ENCODE peak calls at places on chromosomes 2 and 18, in five cellular contexts. E is lower lobe of right lung, O is kidney, F is tibial nerve, A is mesendoderm. K is an unnamed sample.

GRCh38 chr18:63974991-63975390 is 5.1 kb downstream of the SERPINB8 start:
- DNase-seq in F (no peak), E (no peak), O (no peak), A (peak; percentile 37), K (no peak)

GRCh38 chr2:10273215-10274175 is 29.2 kb upstream of the HPCAL1 start:
- DNase-seq in E (no peak), A (no peak), O (peak; percentile 25), F (no peak), K (no peak)

GRCh38 chr2:1499033-1499795 is 86.0 kb downstream of the TPO start:
- DNase-seq in A (no peak), E (peak; percentile 32), O (peak; percentile 13), F (no peak), K (no peak)

GRCh38 chr2:231701456-231702373 is 6.6 kb upstream of the PTMA start:
- DNase-seq in F (no peak), O (peak; percentile 90), E (peak; percentile 94), A (no peak), K (peak; percentile 35)

GRCh38 chr2:206981089-206981674 is 41.9 kb downstream of the CPO start:
- DNase-seq in O (no peak), E (no peak), A (no peak), F (no peak), K (no peak)

GRCh38 chr2:105397025-105397722 is 1.7 kb downstream of the FHL2 start:
- DNase-seq in E (no peak), O (no peak), F (no peak), A (peak; percentile 18), K (no peak)

GRCh38 chr18:38563396-38563980 is 997.9 kb upstream of the CELF4 start:
- DNase-seq in E (no peak), O (no peak), A (no peak), F (no peak), K (no peak)

GRCh38 chr2:65031341-65032015 is 24.7 kb upstream of the CEP68 start:
- DNase-seq in O (no peak), A (no peak), F (no peak), E (no peak), K (no peak)

GRCh38 chr2:56134861-56135260 is 48.9 kb upstream of the CCDC85A start:
- DNase-seq in F (no peak), E (no peak), O (no peak), A (no peak), K (no peak)

GRCh38 chr18:68152770-68153169 is 562.1 kb downstream of the TMX3 start:
- DNase-seq in F (no peak), O (no peak), E (no peak), A (peak; percentile 67), K (no peak)

GRCh38 chr2:198055726-198056125 is 251.3 kb downstream of the PLCL1 start:
- DNase-seq in F (no peak), E (no peak), O (no peak), A (peak; percentile 19), K (no peak)

GRCh38 chr2:204550738-204551137 is 5.5 kb downstream of the PARD3B start:
- DNase-seq in O (no peak), E (no peak), A (peak; percentile 17), F (no peak), K (no peak)

GRCh38 chr2:127172306-127172705 is 47.8 kb downstream of the CYP27C1 start:
- DNase-seq in O (no peak), E (no peak), A (no peak), F (no peak), K (no peak)

GRCh38 chr2:73851274-73851673 is 22.5 kb downstream of the STAMBP start:
- DNase-seq in E (no peak), A (peak; percentile 56), F (no peak), O (no peak), K (no peak)

GRCh38 chr2:123652320-123652719 is 372.8 kb upstream of the CNTNAP5 start:
- DNase-seq in E (no peak), F (no peak), O (no peak), A (no peak), K (no peak)

GRCh38 chr2:88828397-88829137 is 137.1 kb downstream of the RPIA start:
- DNase-seq in A (no peak), F (no peak), E (peak; percentile 48), O (peak; percentile 71), K (no peak)

GRCh38 chr2:204645018-204645775 is 99.9 kb downstream of the PARD3B start:
- DNase-seq in E (no peak), F (no peak), A (no peak), O (no peak), K (no peak)

GRCh38 chr2:181656450-181657261 is at the start of gene CERKL:
- DNase-seq in F (no peak), E (peak; percentile 69), A (peak; percentile 82), O (peak; percentile 93), K (no peak)

GRCh38 chr18:55300469-55301195 is 287.4 kb downstream of the TCF4 start:
- DNase-seq in F (no peak), A (peak; percentile 32), O (no peak), E (no peak), K (no peak)

GRCh38 chr2:189129971-189130370 is 49.6 kb downstream of the COL5A2 start:
- DNase-seq in E (no peak), A (no peak), O (no peak), F (no peak), K (no peak)

GRCh38 chr2:30201990-30202389 is 29.3 kb upstream of the LBH start:
- DNase-seq in O (peak; percentile 83), F (no peak), A (no peak), E (no peak), K (no peak)

GRCh38 chr2:170222298-170222697 is 44.4 kb downstream of the MYO3B start:
- DNase-seq in E (no peak), F (no peak), O (no peak), A (peak; percentile 59), K (no peak)

GRCh38 chr2:220504890-220505564 is 877.6 kb downstream of the SLC4A3 start:
- DNase-seq in A (no peak), O (no peak), E (no peak), F (no peak), K (no peak)

GRCh38 chr18:63869374-63869773 is 18.1 kb upstream of the SERPINB2 start:
- DNase-seq in F (no peak), A (no peak), E (peak; percentile 48), O (no peak), K (no peak)

GRCh38 chr2:20008703-20009102 is 3.8 kb downstream of the MATN3 start:
- DNase-seq in O (no peak), A (no peak), E (no peak), F (no peak), K (no peak)

GRCh38 chr2:143205106-143205764 is 76.0 kb downstream of the ARHGAP15 start:
- DNase-seq in A (no peak), O (no peak), E (no peak), F (no peak), K (no peak)

GRCh38 chr2:130807659-130808385 is 28.9 kb upstream of the ARHGEF4 start:
- DNase-seq in A (no peak), E (no peak), F (no peak), O (no peak), K (no peak)

GRCh38 chr18:41266616-41267015 is 688.4 kb upstream of the PIK3C3 start:
- DNase-seq in E (no peak), O (no peak), A (no peak), F (no peak), K (no peak)

GRCh38 chr2:20544093-20544747 is 97.3 kb downstream of the RHOB start:
- DNase-seq in O (no peak), F (no peak), E (no peak), A (no peak), K (no peak)

GRCh38 chr2:72793798-72794447 is 31.9 kb downstream of the EXOC6B start:
- DNase-seq in E (no peak), O (no peak), A (peak; percentile 77), F (no peak), K (no peak)

GRCh38 chr2:69917854-69918253 is 2.9 kb downstream of the MXD1 start:
- DNase-seq in A (no peak), O (no peak), E (no peak), F (no peak), K (no peak)

DNA sequence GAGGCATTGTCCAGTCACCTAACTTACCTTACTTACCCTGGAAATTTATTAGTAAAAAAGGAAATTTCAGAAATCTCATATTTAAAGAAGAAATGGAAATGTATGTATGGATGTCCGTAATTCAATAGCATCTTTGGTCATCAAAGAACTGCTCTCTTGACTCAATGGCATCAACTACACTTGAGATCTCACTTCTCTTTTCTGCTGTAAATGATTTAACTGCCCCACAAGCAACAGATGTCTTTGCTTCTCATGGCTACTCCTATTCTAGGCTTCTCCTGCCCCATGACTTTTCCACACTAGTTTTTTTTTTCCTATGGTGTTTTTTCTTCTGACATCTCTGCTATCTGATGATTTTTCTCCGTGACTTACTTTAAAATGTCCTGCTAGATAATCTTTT is 34.0 kb upstream of the ERMN start:
- DNase-seq in O (no peak), E (no peak), F (no peak), A (no peak), K (no peak)
- H3K27ac ChIP-seq in O (no peak overlapping the region), E (no peak overlapping the region), F (no peak overlapping the region), A (no peak overlapping the region), K (no peak overlapping the region)

DNA sequence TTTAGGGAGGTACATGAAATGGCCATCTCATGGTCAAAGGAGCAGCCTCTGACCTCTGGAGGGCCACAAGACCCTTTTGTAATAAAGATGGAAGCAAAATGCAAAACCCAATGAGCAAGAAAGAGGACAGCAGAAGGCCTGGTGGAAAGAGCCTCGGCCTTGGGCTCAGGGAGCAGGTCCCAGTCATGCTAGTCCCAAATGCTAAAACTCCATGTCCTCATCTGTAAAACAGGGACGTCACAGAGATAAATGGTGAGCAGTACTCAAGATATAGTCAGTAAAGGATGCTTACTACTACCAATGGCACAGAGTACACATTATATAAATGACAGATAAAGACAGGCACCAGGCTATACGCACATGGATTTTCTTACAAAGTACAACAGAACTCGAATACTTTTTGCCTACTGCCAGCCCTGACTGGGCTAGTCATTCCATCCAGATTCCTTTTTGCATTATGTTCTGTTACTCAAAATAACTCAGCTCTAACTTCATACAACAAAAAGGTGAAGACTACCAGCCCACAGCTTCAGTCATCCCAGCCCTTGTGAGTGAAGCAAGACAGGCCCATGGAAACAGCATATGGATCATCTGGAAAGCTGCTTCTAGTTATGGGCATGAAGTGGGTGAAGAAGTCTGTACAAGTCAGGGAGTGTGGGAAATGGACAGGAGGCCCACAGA is 64.9 kb upstream of the TFCP2L1 start:
- DNase-seq in F (no peak), O (no peak), E (no peak), A (no peak), K (no peak)
- H3K27ac ChIP-seq in F (no peak overlapping the region), O (no peak overlapping the region), E (no peak overlapping the region), A (no peak overlapping the region), K (no peak overlapping the region)

GRCh38 chr2:102803897-102804217 is 42.0 kb downstream of the TMEM182 start:
- DNase-seq in E (no peak), F (no peak), A (no peak), O (no peak), K (no peak)
- H3K27ac ChIP-seq in E (no peak overlapping the region), F (no peak overlapping the region), A (no peak overlapping the region), O (no peak overlapping the region), K (no peak overlapping the region)

DNA sequence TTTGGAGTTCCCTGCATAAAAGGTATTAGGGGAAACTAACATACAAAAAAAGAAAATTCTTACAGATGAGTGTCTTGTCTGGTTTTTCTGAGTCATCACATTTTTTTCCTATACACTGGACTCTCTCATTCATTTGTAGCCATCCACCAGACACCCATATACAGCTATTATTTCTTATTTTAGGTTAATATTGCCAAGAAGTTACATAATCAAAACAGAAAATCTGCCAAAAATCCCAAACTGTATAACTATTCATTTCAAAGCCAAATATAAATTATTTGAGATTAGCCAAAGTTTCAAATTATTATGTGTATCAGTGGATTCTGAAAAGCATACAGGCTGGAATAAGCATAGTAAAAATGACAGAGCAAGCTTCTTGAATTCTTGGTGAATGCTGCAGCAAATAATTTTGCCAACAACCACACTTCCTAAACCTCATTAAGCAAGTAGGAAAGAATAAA is 191.2 kb downstream of the NCKAP5 start:
- DNase-seq in F (no peak), A (no peak), E (no peak), O (no peak), K (no peak)
- H3K27ac ChIP-seq in F (no peak overlapping the region), A (no peak overlapping the region), E (no peak overlapping the region), O (no peak overlapping the region), K (no peak overlapping the region)

GRCh38 chr2:173184031-173185004 is 108.7 kb downstream of the MAP3K20 start:
- DNase-seq in F (peak; percentile 19), E (no peak), A (peak; percentile 90), O (no peak), K (no peak)
- H3K27ac ChIP-seq in F (peak overlapping the region; percentile 46), E (no peak overlapping the region), A (no peak overlapping the region), O (no peak overlapping the region), K (no peak overlapping the region)